ENCODE peak calls at places on chromosome 3, in eight cellular contexts. U is HepG2, N is SK-N-SH, H is H1, O is A549, Z is IMR-90, A is K562, Q is GM12878. K is an unnamed sample.

GRCh38 chr3:194536883-194537637 is 50.3 kb upstream of the ATP13A3 start:
- DNase-seq in H (no peak), A (no peak), Z (peak; percentile 28), Q (no peak), U (peak; percentile 70), N (peak; percentile 36), O (no peak), K (no peak)

GRCh38 chr3:10950476-10951294 is 41.9 kb upstream of the SLC6A1 start:
- DNase-seq in A (peak; percentile 66), Z (peak; percentile 42), U (peak; percentile 25), O (peak; percentile 64), N (peak; percentile 65), Q (no peak), H (peak; percentile 52), K (peak; percentile 40)

GRCh38 chr3:42874749-42875148 is 930 bp downstream of the CYP8B1 start:
- DNase-seq in Z (no peak), U (no peak), N (no peak), A (no peak), O (no peak), H (no peak), Q (no peak), K (no peak)

GRCh38 chr3:20040476-20041196 is 390 bp downstream of the KAT2B start:
- DNase-seq in Q (no peak), N (peak; percentile 78), U (peak; percentile 27), A (peak; percentile 87), Z (peak; percentile 61), O (peak; percentile 68), H (peak; percentile 71), K (peak; percentile 65)

GRCh38 chr3:23776352-23776891 is 29.3 kb upstream of the UBE2E1 start:
- DNase-seq in A (no peak), Q (no peak), U (no peak), Z (peak; percentile 81), N (no peak), H (no peak), O (no peak), K (no peak)

GRCh38 chr3:152524198-152525140 is 255.7 kb downstream of the MBNL1 start:
- DNase-seq in N (peak; percentile 21), Z (peak; percentile 62), H (no peak), O (no peak), A (no peak), Q (no peak), U (peak; percentile 33), K (no peak)

GRCh38 chr3:4596596-4596995 is 103.4 kb downstream of the ITPR1 start:
- DNase-seq in O (no peak), N (peak; percentile 44), Z (no peak), Q (no peak), U (no peak), A (no peak), H (no peak), K (no peak)

GRCh38 chr3:168048414-168049330 is 47.1 kb downstream of the GOLIM4 start:
- DNase-seq in Z (no peak), O (no peak), N (no peak), U (no peak), Q (no peak), H (no peak), A (no peak), K (no peak)

GRCh38 chr3:105518201-105518600 is 151.5 kb downstream of the ALCAM start:
- DNase-seq in H (no peak), U (no peak), N (no peak), Z (no peak), O (no peak), Q (no peak), A (no peak), K (no peak)

GRCh38 chr3:51968175-51968681 is 974 bp upstream of the PCBP4 start:
- DNase-seq in A (no peak), U (peak; percentile 54), N (peak; percentile 88), Z (peak; percentile 18), H (no peak), Q (no peak), O (no peak), K (peak; percentile 69)

GRCh38 chr3:150376001-150376848 is 31.9 kb upstream of the TSC22D2 start:
- DNase-seq in Z (peak; percentile 50), H (no peak), O (no peak), N (no peak), A (no peak), Q (no peak), U (peak; percentile 14), K (no peak)

GRCh38 chr3:185916042-185916833 is 21.6 kb downstream of the TRA2B start:
- DNase-seq in A (no peak), N (no peak), Q (no peak), Z (no peak), H (no peak), O (no peak), U (no peak), K (no peak)

GRCh38 chr3:88061749-88062148 is 2.7 kb downstream of the ZNF654 start:
- DNase-seq in O (no peak), H (no peak), A (no peak), N (no peak), U (no peak), Q (no peak), Z (no peak), K (no peak)

GRCh38 chr3:175304437-175304836 is 445.3 kb downstream of the NAALADL2 start:
- DNase-seq in N (peak; percentile 42), O (no peak), A (no peak), Q (no peak), U (no peak), Z (no peak), H (no peak), K (no peak)

GRCh38 chr3:4407941-4408340 is 59.1 kb downstream of the SUMF1 start:
- DNase-seq in N (no peak), Q (no peak), A (no peak), O (no peak), H (no peak), U (no peak), Z (no peak), K (no peak)

GRCh38 chr3:99532246-99532645 is 106.1 kb upstream of the COL8A1 start:
- DNase-seq in H (peak; percentile 73), Z (peak; percentile 77), U (peak; percentile 29), O (peak; percentile 15), A (peak; percentile 11), Q (no peak), N (peak; percentile 8), K (peak; percentile 80)

GRCh38 chr3:72490688-72491430 is 357.4 kb downstream of the SHQ1 start:
- DNase-seq in Z (no peak), O (no peak), H (no peak), U (no peak), N (no peak), A (no peak), Q (no peak), K (peak; percentile 20)
- TF ChIP-seq USF2 in Z (no peak), O (no peak), H (no peak), U (no peak), N (no peak), A (no peak), Q (no peak), K (no peak)

GRCh38 chr3:156675744-156676466 is 1.5 kb downstream of the TIPARP start:
- DNase-seq in U (peak; percentile 24), H (no peak), O (peak; percentile 49), N (peak; percentile 27), Q (no peak), Z (peak; percentile 86), A (no peak), K (no peak)

GRCh38 chr3:156674046-156674910 is at the start of gene TIPARP:
- DNase-seq in A (peak; percentile 97), Z (peak; percentile 96), H (peak; percentile 95), N (peak; percentile 99), O (peak; percentile 85), Q (peak; percentile 99), U (peak; percentile 92), K (peak; percentile 92)

GRCh38 chr3:156676467-156677119 is 2.2 kb downstream of the TIPARP start:
- DNase-seq in A (no peak), Q (no peak), U (no peak), Z (peak; percentile 50), N (no peak), O (peak; percentile 15), H (no peak), K (no peak)

GRCh38 chr3:156673732-156674045 is 701 bp upstream of the TIPARP start:
- DNase-seq in A (no peak), N (no peak), O (no peak), U (no peak), Q (no peak), H (no peak), Z (no peak), K (no peak)

DNA sequence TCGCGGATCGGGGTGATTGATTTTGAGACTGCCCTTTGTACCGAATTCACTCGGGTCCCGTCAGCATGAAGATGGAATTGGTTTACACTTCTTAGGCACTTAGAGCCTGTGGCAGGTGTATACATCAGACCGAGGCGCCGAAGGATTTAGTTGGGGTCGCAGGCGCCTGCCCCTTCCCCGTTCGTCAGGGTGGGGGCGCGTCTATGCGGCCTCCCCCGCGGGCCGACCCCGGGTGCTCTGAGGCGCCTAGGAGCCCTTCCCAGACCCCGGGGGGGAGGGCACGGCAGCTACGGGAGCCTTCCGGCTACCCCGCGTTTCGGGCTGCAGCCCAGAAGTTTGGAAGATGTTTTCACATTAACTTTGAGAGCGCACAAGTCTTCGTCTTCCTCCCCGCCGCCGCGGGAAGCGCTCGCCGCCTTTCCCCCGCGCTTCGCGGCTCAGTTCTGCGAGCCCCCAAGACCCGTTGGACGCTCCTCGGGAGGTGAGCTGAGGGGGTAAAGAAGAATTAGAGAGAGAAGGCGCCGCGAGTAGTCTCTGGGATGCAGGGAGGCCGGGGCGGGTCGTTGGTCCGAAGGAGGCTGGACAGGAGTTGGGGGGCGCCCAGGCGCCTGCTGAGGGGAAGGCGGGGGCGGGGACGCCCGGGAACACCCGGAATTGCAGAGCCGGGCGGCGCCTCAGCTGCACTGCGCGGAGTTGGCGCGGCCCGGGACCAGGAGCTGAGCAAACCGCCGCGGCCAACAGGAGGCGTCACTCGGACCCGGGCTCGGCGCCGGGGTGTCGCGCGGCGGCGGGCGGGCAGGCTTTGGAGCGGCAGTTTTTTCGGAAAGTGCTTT is 737 bp downstream of the TIPARP start:
- DNase-seq in Z (peak; percentile 43), U (no peak), O (peak; percentile 16), N (peak; percentile 81), H (peak; percentile 81), A (peak; percentile 53), Q (no peak), K (peak; percentile 75)
- TF ChIP-seq USF2 in Z (no peak), U (no peak), O (no peak), N (no peak), H (no peak), A (no peak), Q (no peak), K (no peak)

GRCh38 chr3:72129384-72130094 is 344.6 kb upstream of the PROK2 start:
- DNase-seq in N (no peak), Z (no peak), U (no peak), A (no peak), H (no peak), Q (no peak), O (no peak), K (no peak)
- TF ChIP-seq USF2 in N (no peak), Z (no peak), U (no peak), A (no peak), H (no peak), Q (no peak), O (no peak), K (no peak)

DNA sequence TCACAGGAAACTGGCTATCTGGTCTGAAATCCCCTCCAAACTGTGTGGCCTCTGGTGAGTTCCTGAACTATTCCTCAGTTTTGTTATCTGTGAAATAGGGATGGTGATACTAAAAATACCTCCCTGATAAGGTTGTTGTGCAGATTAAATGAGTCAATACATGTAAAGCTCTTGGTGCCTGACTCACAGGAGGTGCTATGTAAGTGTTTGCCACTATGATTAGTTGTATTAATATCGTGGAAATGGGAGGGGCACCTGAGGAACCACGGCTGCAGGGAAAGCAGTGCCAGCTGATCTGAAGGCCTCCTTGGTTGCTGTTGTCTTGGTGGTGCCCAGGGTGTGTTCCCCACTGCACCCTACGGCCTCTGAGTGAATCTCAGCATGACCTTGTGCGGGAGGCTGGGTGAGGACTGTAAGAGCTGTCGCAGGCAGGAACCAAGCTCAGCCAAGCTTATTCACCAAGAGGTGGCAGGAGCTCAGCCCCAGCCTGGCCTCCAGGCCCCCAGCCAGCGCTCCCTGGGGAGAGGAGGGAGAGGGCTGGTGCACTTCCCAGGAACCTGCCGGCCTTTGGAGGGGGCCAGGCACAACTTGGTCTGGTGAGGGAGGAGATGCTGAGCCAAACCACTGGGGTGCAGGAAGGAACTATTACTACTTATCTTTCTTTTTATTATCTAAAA is 44.8 kb upstream of the CCDC174 start:
- DNase-seq in Q (no peak), A (no peak), N (no peak), U (no peak), O (no peak), H (no peak), Z (no peak), K (no peak)
- TF ChIP-seq USF2 in Q (no peak), A (no peak), N (no peak), U (no peak), O (no peak), H (no peak), Z (no peak), K (no peak)

K was measured in WTC11.